ENCODE peak calls at places on chromosomes 12 and 14, in six cellular contexts. One of them, this sample, is unnamed.

GRCh38 chr12:119114294-119114693 is 64.4 kb upstream of the HSPB8 start:
- DNase-seq in MM.1S: no peak
- DNase-seq in stomach: no peak
- DNase-seq in breast epithelium: no peak
- DNase-seq in HL-60: no peak
- DNase-seq in CD8-positive, alpha-beta memory T cell: no peak
- DNase-seq in this sample: no peak

GRCh38 chr12:47903151-47903611 is 1.6 kb downstream of the VDR start:
- DNase-seq in HL-60: peak; percentile 75
- DNase-seq in CD8-positive, alpha-beta memory T cell: no peak
- DNase-seq in stomach: peak; percentile 53
- DNase-seq in MM.1S: peak; percentile 56
- DNase-seq in breast epithelium: no peak
- DNase-seq in this sample: no peak

GRCh38 chr12:63521706-63522105 is 146.6 kb downstream of the DPY19L2 start:
- DNase-seq in stomach: no peak
- DNase-seq in MM.1S: no peak
- DNase-seq in breast epithelium: no peak
- DNase-seq in CD8-positive, alpha-beta memory T cell: no peak
- DNase-seq in HL-60: no peak
- DNase-seq in this sample: no peak

GRCh38 chr14:92207928-92208265 is 86.1 kb downstream of the CPSF2 start:
- DNase-seq in HL-60: no peak
- DNase-seq in breast epithelium: no peak
- DNase-seq in CD8-positive, alpha-beta memory T cell: no peak
- DNase-seq in stomach: no peak
- DNase-seq in MM.1S: no peak
- DNase-seq in this sample: no peak

GRCh38 chr12:8465597-8465996 is 9.8 kb downstream of the CLEC6A start:
- DNase-seq in HL-60: no peak
- DNase-seq in stomach: no peak
- DNase-seq in breast epithelium: no peak
- DNase-seq in CD8-positive, alpha-beta memory T cell: no peak
- DNase-seq in MM.1S: no peak
- DNase-seq in this sample: no peak

GRCh38 chr14:81285250-81285649 is 64.5 kb upstream of the GTF2A1 start:
- DNase-seq in stomach: no peak
- DNase-seq in MM.1S: no peak
- DNase-seq in breast epithelium: no peak
- DNase-seq in CD8-positive, alpha-beta memory T cell: no peak
- DNase-seq in HL-60: no peak
- DNase-seq in this sample: no peak

GRCh38 chr12:22283006-22283506 is 51.5 kb downstream of the ST8SIA1 start:
- DNase-seq in breast epithelium: no peak
- DNase-seq in MM.1S: no peak
- DNase-seq in CD8-positive, alpha-beta memory T cell: no peak
- DNase-seq in stomach: no peak
- DNase-seq in HL-60: no peak
- DNase-seq in this sample: no peak

GRCh38 chr14:100028990-100029677 is 36.1 kb upstream of the EVL start:
- DNase-seq in CD8-positive, alpha-beta memory T cell: no peak
- DNase-seq in stomach: no peak
- DNase-seq in breast epithelium: no peak
- DNase-seq in MM.1S: no peak
- DNase-seq in HL-60: no peak
- DNase-seq in this sample: no peak

GRCh38 chr14:80387563-80387981 is 176.3 kb upstream of the DIO2 start:
- DNase-seq in MM.1S: no peak
- DNase-seq in breast epithelium: peak; percentile 51
- DNase-seq in HL-60: no peak
- DNase-seq in CD8-positive, alpha-beta memory T cell: no peak
- DNase-seq in stomach: no peak
- DNase-seq in this sample: no peak

GRCh38 chr14:28294834-28295440 is 471.6 kb upstream of the FOXG1 start:
- DNase-seq in breast epithelium: no peak
- DNase-seq in HL-60: peak; percentile 63
- DNase-seq in MM.1S: peak; percentile 7
- DNase-seq in CD8-positive, alpha-beta memory T cell: no peak
- DNase-seq in stomach: no peak
- DNase-seq in this sample: no peak

GRCh38 chr14:38987781-38988180 is 115.3 kb downstream of the SEC23A start:
- DNase-seq in stomach: no peak
- DNase-seq in CD8-positive, alpha-beta memory T cell: no peak
- DNase-seq in HL-60: no peak
- DNase-seq in MM.1S: no peak
- DNase-seq in breast epithelium: no peak
- DNase-seq in this sample: no peak

GRCh38 chr12:111034148-111034910 is 114.0 kb upstream of the MYL2 start:
- DNase-seq in HL-60: no peak
- DNase-seq in CD8-positive, alpha-beta memory T cell: no peak
- DNase-seq in stomach: no peak
- DNase-seq in breast epithelium: no peak
- DNase-seq in MM.1S: no peak
- DNase-seq in this sample: no peak
- H3K27me3 ChIP-seq in HL-60: peaks cover 75% of the 10 kb centered on the region
- H3K27me3 ChIP-seq in CD8-positive, alpha-beta memory T cell: peaks cover 57% of the 10 kb centered on the region
- H3K27me3 ChIP-seq in stomach: peaks cover 69% of the 10 kb centered on the region
- H3K27me3 ChIP-seq in breast epithelium: peaks cover 6% of the 10 kb centered on the region
- H3K27me3 ChIP-seq in MM.1S: peaks cover 38% of the 10 kb centered on the region
- H3K27me3 ChIP-seq in this sample: peaks cover 67% of the 10 kb centered on the region

GRCh38 chr12:52870361-52871290 is 21.8 kb upstream of the KRT78 start:
- DNase-seq in stomach: peak; percentile 81
- DNase-seq in MM.1S: peak; percentile 44
- DNase-seq in CD8-positive, alpha-beta memory T cell: peak; percentile 69
- DNase-seq in HL-60: peak; percentile 55
- DNase-seq in breast epithelium: no peak
- DNase-seq in this sample: peak; percentile 62
- H3K27me3 ChIP-seq in stomach: no peaks in the 10 kb centered on the region
- H3K27me3 ChIP-seq in MM.1S: no peaks in the 10 kb centered on the region
- H3K27me3 ChIP-seq in CD8-positive, alpha-beta memory T cell: no peaks in the 10 kb centered on the region
- H3K27me3 ChIP-seq in HL-60: peaks cover 2% of the 10 kb centered on the region
- H3K27me3 ChIP-seq in breast epithelium: no peaks in the 10 kb centered on the region
- H3K27me3 ChIP-seq in this sample: peaks cover 5% of the 10 kb centered on the region

DNA sequence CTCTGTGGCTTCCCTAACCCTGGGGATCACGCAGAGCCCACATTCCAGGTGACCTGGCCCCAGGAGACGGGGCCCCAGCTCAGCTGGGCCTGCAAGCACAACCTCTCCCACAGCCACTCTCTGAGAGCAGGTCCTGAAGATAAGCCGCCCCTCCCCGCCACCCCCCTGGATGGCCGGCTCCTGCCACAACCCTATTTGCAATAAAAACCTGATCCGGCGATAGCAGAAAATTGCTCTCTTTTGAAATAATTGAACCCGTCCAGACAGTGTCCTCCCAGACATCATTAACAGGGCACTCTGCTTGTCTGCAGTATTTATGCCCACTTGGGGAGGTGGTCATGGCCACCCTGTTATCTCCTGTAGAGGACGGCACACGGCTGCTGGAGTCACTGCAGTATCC is 5.0 kb downstream of the C14orf180 start:
- DNase-seq in MM.1S: no peak
- DNase-seq in stomach: no peak
- DNase-seq in breast epithelium: no peak
- DNase-seq in HL-60: no peak
- DNase-seq in CD8-positive, alpha-beta memory T cell: no peak
- DNase-seq in this sample: no peak
- H3K27me3 ChIP-seq in MM.1S: peaks cover 36% of the 10 kb centered on the region
- H3K27me3 ChIP-seq in stomach: peaks cover 9% of the 10 kb centered on the region
- H3K27me3 ChIP-seq in breast epithelium: no peaks in the 10 kb centered on the region
- H3K27me3 ChIP-seq in HL-60: peaks cover 4% of the 10 kb centered on the region
- H3K27me3 ChIP-seq in CD8-positive, alpha-beta memory T cell: no peaks in the 10 kb centered on the region
- H3K27me3 ChIP-seq in this sample: no peaks in the 10 kb centered on the region

GRCh38 chr14:104138891-104139459 is 588 bp downstream of the KIF26A start:
- DNase-seq in MM.1S: no peak
- DNase-seq in HL-60: no peak
- DNase-seq in stomach: no peak
- DNase-seq in breast epithelium: no peak
- DNase-seq in CD8-positive, alpha-beta memory T cell: no peak
- DNase-seq in this sample: peak; percentile 75
- H3K27me3 ChIP-seq in MM.1S: peaks cover 14% of the 10 kb centered on the region
- H3K27me3 ChIP-seq in HL-60: peaks cover 50% of the 10 kb centered on the region
- H3K27me3 ChIP-seq in stomach: peaks cover 57% of the 10 kb centered on the region
- H3K27me3 ChIP-seq in breast epithelium: no peaks in the 10 kb centered on the region
- H3K27me3 ChIP-seq in CD8-positive, alpha-beta memory T cell: no peaks in the 10 kb centered on the region
- H3K27me3 ChIP-seq in this sample: peaks cover 45% of the 10 kb centered on the region

GRCh38 chr14:20722016-20722415 is 23.7 kb upstream of the EDDM3A start:
- DNase-seq in HL-60: no peak
- DNase-seq in stomach: no peak
- DNase-seq in MM.1S: no peak
- DNase-seq in breast epithelium: no peak
- DNase-seq in CD8-positive, alpha-beta memory T cell: no peak
- DNase-seq in this sample: no peak

GRCh38 chr14:20719777-20720176 is 25.9 kb upstream of the EDDM3A start:
- DNase-seq in MM.1S: no peak
- DNase-seq in stomach: peak; percentile 72
- DNase-seq in HL-60: no peak
- DNase-seq in CD8-positive, alpha-beta memory T cell: no peak
- DNase-seq in breast epithelium: no peak
- DNase-seq in this sample: no peak

GRCh38 chr14:20723458-20723857 is 22.2 kb upstream of the EDDM3A start:
- DNase-seq in breast epithelium: no peak
- DNase-seq in stomach: no peak
- DNase-seq in MM.1S: no peak
- DNase-seq in CD8-positive, alpha-beta memory T cell: no peak
- DNase-seq in HL-60: no peak
- DNase-seq in this sample: no peak

DNA sequence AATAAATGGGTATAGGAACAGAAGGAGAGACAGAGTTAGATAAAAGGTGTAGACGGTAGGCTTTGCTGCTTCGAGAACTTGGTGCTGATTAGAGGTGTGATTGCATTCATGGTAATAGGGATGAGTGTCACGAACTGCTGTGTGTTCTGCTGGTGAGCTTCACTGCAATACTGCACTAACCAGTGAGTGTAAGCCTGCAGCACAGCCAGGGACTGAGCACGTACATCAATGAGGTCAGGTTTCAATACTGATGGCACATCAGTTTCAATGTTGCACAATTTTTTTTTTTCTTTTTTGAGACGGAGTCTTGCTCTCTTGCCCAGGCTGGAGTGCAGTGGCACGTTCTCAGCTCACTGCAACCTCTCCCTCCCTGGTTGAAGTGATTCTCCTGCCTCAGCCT is 24.9 kb upstream of the EDDM3A start:
- DNase-seq in breast epithelium: no peak
- DNase-seq in stomach: no peak
- DNase-seq in MM.1S: no peak
- DNase-seq in CD8-positive, alpha-beta memory T cell: no peak
- DNase-seq in HL-60: no peak
- DNase-seq in this sample: no peak
- H3K27me3 ChIP-seq in breast epithelium: no peaks in the 10 kb centered on the region
- H3K27me3 ChIP-seq in stomach: no peaks in the 10 kb centered on the region
- H3K27me3 ChIP-seq in MM.1S: no peaks in the 10 kb centered on the region
- H3K27me3 ChIP-seq in CD8-positive, alpha-beta memory T cell: peaks cover 11% of the 10 kb centered on the region
- H3K27me3 ChIP-seq in HL-60: no peaks in the 10 kb centered on the region
- H3K27me3 ChIP-seq in this sample: peaks cover 30% of the 10 kb centered on the region